ENCODE peak calls at places on chromosomes 11 and 22, in five cellular contexts. W is NCI-H345, A is WTC11, L is DMS 273 treated with DMSO at 0.1 percent for 48 hours, X is substantia nigra. C is an unnamed sample.

GRCh38 chr11:2814751-2815150 is 70.8 kb downstream of the CDKN1C start:
- DNase-seq in W (peak; percentile 47), A (no peak), L (no peak), X (no peak), C (no peak)

GRCh38 chr11:7612661-7613393 is 60.5 kb downstream of the CYB5R2 start:
- DNase-seq in W (peak; percentile 7), A (no peak), L (no peak), X (no peak), C (no peak)

GRCh38 chr11:104343578-104343977 is 179.6 kb upstream of the PDGFD start:
- DNase-seq in W (no peak), A (no peak), L (no peak), X (no peak), C (no peak)

GRCh38 chr22:21025266-21025665 is 7.1 kb downstream of the SLC7A4 start:
- DNase-seq in W (no peak), A (no peak), L (no peak), X (no peak), C (no peak)

GRCh38 chr11:22774716-22775115 is 54.9 kb downstream of the SVIP start:
- DNase-seq in W (no peak), A (no peak), L (no peak), X (no peak), C (no peak)

GRCh38 chr11:92475316-92475715 is 250.7 kb downstream of the FAT3 start:
- DNase-seq in W (no peak), A (no peak), L (no peak), X (no peak), C (no peak)

GRCh38 chr11:94933225-94934130 is 39.9 kb downstream of the CWC15 start:
- DNase-seq in W (no peak), A (no peak), L (no peak), X (no peak), C (peak; percentile 16)

GRCh38 chr22:47042116-47042825 is 279.8 kb downstream of the TBC1D22A start:
- DNase-seq in W (no peak), A (no peak), L (no peak), X (no peak), C (no peak)

GRCh38 chr11:19767691-19768151 is 55.1 kb downstream of the NAV2 start:
- DNase-seq in W (no peak), A (no peak), L (no peak), X (no peak), C (no peak)

GRCh38 chr22:20063271-20064139 is 16.5 kb upstream of the DGCR8 start:
- DNase-seq in W (no peak), A (no peak), L (no peak), X (no peak), C (no peak)

GRCh38 chr11:20688761-20689160 is 19.4 kb downstream of the NELL1 start:
- DNase-seq in W (peak; percentile 22), A (no peak), L (no peak), X (no peak), C (no peak)

GRCh38 chr11:75028321-75029097 is 39.8 kb downstream of the NEU3 start:
- DNase-seq in W (peak; percentile 89), A (no peak), L (no peak), X (no peak), C (no peak)

GRCh38 chr11:64844330-64845124 is at the start of gene CDC42BPG:
- DNase-seq in W (peak; percentile 95), A (peak; percentile 89), L (no peak), X (no peak), C (peak; percentile 80)

GRCh38 chr22:27105142-27106025 is 448.0 kb downstream of the MIAT start:
- DNase-seq in W (no peak), A (no peak), L (no peak), X (no peak), C (no peak)

GRCh38 chr22:46604306-46604690 is 15.9 kb upstream of the GRAMD4 start:
- DNase-seq in W (no peak), A (no peak), L (no peak), X (no peak), C (no peak)

GRCh38 chr11:13776134-13776815 is 107.8 kb downstream of the FAR1 start:
- DNase-seq in W (peak; percentile 14), A (no peak), L (no peak), X (no peak), C (peak; percentile 27)

GRCh38 chr11:111668980-111669379 is 66.7 kb downstream of the SIK2 start:
- DNase-seq in W (no peak), A (no peak), L (no peak), X (no peak), C (no peak)

GRCh38 chr11:65454311-65454695 is 31.7 kb downstream of the NEAT1 start:
- DNase-seq in W (no peak), A (no peak), L (no peak), X (no peak), C (no peak)

GRCh38 chr11:123590296-123590912 is 64.0 kb downstream of the SCN3B start:
- DNase-seq in W (no peak), A (no peak), L (no peak), X (no peak), C (no peak)

GRCh38 chr11:63490551-63491239 is at the start of gene PLAAT5:
- DNase-seq in W (no peak), A (peak; percentile 56), L (no peak), X (no peak), C (no peak)

GRCh38 chr11:119758291-119758690 is 29.3 kb upstream of the NECTIN1 start:
- DNase-seq in W (no peak), A (no peak), L (no peak), X (no peak), C (no peak)

GRCh38 chr11:68468217-68468828 is 7.8 kb downstream of the PPP6R3 start:
- DNase-seq in W (peak; percentile 10), A (no peak), L (no peak), X (no peak), C (no peak)

GRCh38 chr11:123055132-123055924 is 6.6 kb downstream of the HSPA8 start:
- DNase-seq in W (no peak), A (no peak), L (peak; percentile 38), X (no peak), C (no peak)

GRCh38 chr11:132551011-132551410 is 981.3 kb downstream of the OPCML start:
- DNase-seq in W (no peak), A (no peak), L (no peak), X (no peak), C (no peak)

C was measured in NCI-H2171 treated with DMSO at 0.1 percent for 48 hours.